ENCODE peak calls at places on chromosomes 4 and X, in ten cellular contexts. C is glomerular endothelial cell, P is A172, B is Right ventricle myocardium superior, T is A549, A is GM10248, Y is hippocampal formation, Q is T-helper 1 cell, I is posterior vena cava, S is breast epithelium. W is an unnamed sample.

GRCh38 chr4:148634476-148634875 is 192.3 kb upstream of the NR3C2 start:
- DNase-seq in C (no peak), P (peak; percentile 68), B (no peak), T (no peak), A (no peak), Y (no peak), Q (no peak), I (no peak), S (no peak), W (no peak)

GRCh38 chrX:19440713-19441112 is 74.6 kb downstream of the MAP3K15 start:
- DNase-seq in C (no peak), P (peak; percentile 67), B (no peak), T (no peak), A (no peak), Y (no peak), Q (no peak), I (no peak), S (no peak), W (no peak)

GRCh38 chrX:109270580-109271484 is 211.1 kb downstream of the GUCY2F start:
- DNase-seq in C (no peak), P (no peak), B (no peak), T (no peak), A (peak; percentile 37), Y (no peak), Q (peak; percentile 20), I (no peak), S (no peak), W (no peak)

GRCh38 chr4:147944670-147945260 is 212.9 kb downstream of the ARHGAP10 start:
- DNase-seq in C (no peak), P (no peak), B (no peak), T (no peak), A (no peak), Y (no peak), Q (no peak), I (no peak), S (no peak), W (no peak)

GRCh38 chr4:164169591-164169990 is 584.3 kb upstream of the SMIM31 start:
- DNase-seq in C (no peak), P (peak; percentile 77), B (no peak), T (no peak), A (no peak), Y (no peak), Q (no peak), I (no peak), S (no peak), W (no peak)

GRCh38 chr4:158450741-158451140 is 70.9 kb upstream of the RXFP1 start:
- DNase-seq in C (no peak), P (no peak), B (no peak), T (no peak), A (no peak), Y (no peak), Q (no peak), I (no peak), S (no peak), W (no peak)

GRCh38 chr4:138646383-138646782 is 369.2 kb upstream of the NOCT start:
- DNase-seq in C (no peak), P (no peak), B (no peak), T (no peak), A (no peak), Y (no peak), Q (no peak), I (no peak), S (no peak), W (no peak)

GRCh38 chrX:17214962-17215361 is 160.0 kb upstream of the NHS start:
- DNase-seq in C (no peak), P (no peak), B (no peak), T (no peak), A (no peak), Y (no peak), Q (no peak), I (no peak), S (no peak), W (no peak)

GRCh38 chr4:62531731-62532130 is 1331.6 kb downstream of the ADGRL3 start:
- DNase-seq in C (no peak), P (no peak), B (no peak), T (no peak), A (no peak), Y (no peak), Q (no peak), I (no peak), S (no peak), W (no peak)

GRCh38 chrX:48911407-48912182 is at the start of gene SLC35A2:
- DNase-seq in C (no peak), P (peak; percentile 74), B (peak; percentile 88), T (peak; percentile 87), A (peak; percentile 77), Y (peak; percentile 52), Q (peak; percentile 87), I (peak; percentile 93), S (peak; percentile 84), W (peak; percentile 67)

GRCh38 chrX:30308263-30309138 is 689 bp downstream of the NR0B1 start:
- DNase-seq in C (no peak), P (no peak), B (no peak), T (peak; percentile 86), A (peak; percentile 7), Y (no peak), Q (no peak), I (peak; percentile 75), S (no peak), W (no peak)

GRCh38 chr4:140158234-140159030 is 4.4 kb upstream of the MAML3 start:
- DNase-seq in C (no peak), P (no peak), B (no peak), T (no peak), A (no peak), Y (no peak), Q (no peak), I (no peak), S (no peak), W (no peak)

GRCh38 chrX:11757729-11758399 is at the start of gene MSL3:
- DNase-seq in C (no peak), P (peak; percentile 41), B (peak; percentile 77), T (peak; percentile 58), A (peak; percentile 75), Y (peak; percentile 36), Q (peak; percentile 45), I (peak; percentile 88), S (peak; percentile 52), W (peak; percentile 54)

GRCh38 chr4:113901994-113902787 is 77.3 kb downstream of the ARSJ start:
- DNase-seq in C (no peak), P (no peak), B (no peak), T (no peak), A (peak; percentile 23), Y (no peak), Q (peak; percentile 25), I (no peak), S (peak; percentile 63), W (no peak)

GRCh38 chr4:102826890-102827673 is at the start of gene UBE2D3:
- DNase-seq in C (no peak), P (peak; percentile 71), B (peak; percentile 95), T (peak; percentile 97), A (peak; percentile 75), Y (peak; percentile 95), Q (peak; percentile 98), I (peak; percentile 99), S (peak; percentile 96), W (peak; percentile 19)

GRCh38 chr4:94169803-94170372 is 37.8 kb upstream of the SMARCAD1 start:
- DNase-seq in C (no peak), P (no peak), B (no peak), T (no peak), A (no peak), Y (no peak), Q (no peak), I (no peak), S (no peak), W (no peak)

GRCh38 chr4:86967061-86967460 is 32.2 kb downstream of the AFF1 start:
- DNase-seq in C (no peak), P (no peak), B (no peak), T (no peak), A (no peak), Y (no peak), Q (no peak), I (no peak), S (no peak), W (no peak)

GRCh38 chrX:30635630-30636029 is 17.6 kb upstream of the GK start:
- DNase-seq in C (no peak), P (no peak), B (no peak), T (no peak), A (peak; percentile 29), Y (no peak), Q (no peak), I (no peak), S (no peak), W (no peak)

GRCh38 chr4:122889726-122890125 is 32.7 kb downstream of the NUDT6 start:
- DNase-seq in C (no peak), P (peak; percentile 59), B (no peak), T (peak; percentile 37), A (no peak), Y (no peak), Q (no peak), I (no peak), S (no peak), W (no peak)

GRCh38 chrX:104347860-104348259 is 93.1 kb upstream of the ESX1 start:
- DNase-seq in C (no peak), P (no peak), B (no peak), T (no peak), A (no peak), Y (no peak), Q (no peak), I (no peak), S (no peak), W (no peak)

GRCh38 chr4:478373-478772 is 20.6 kb downstream of the ZNF721 start:
- DNase-seq in C (no peak), P (peak; percentile 33), B (no peak), T (no peak), A (no peak), Y (no peak), Q (no peak), I (no peak), S (no peak), W (no peak)

GRCh38 chr4:165440415-165440882 is 61.6 kb downstream of the CPE start:
- DNase-seq in C (no peak), P (peak; percentile 76), B (no peak), T (peak; percentile 4), A (no peak), Y (no peak), Q (no peak), I (no peak), S (no peak), W (no peak)

GRCh38 chrX:12153741-12154140 is 15.5 kb downstream of the FRMPD4 start:
- DNase-seq in C (no peak), P (no peak), B (no peak), T (no peak), A (no peak), Y (no peak), Q (no peak), I (no peak), S (no peak), W (no peak)

GRCh38 chr4:185479507-185479971 is 8.0 kb upstream of the CCDC110 start:
- DNase-seq in C (no peak), P (no peak), B (no peak), T (no peak), A (peak; percentile 59), Y (no peak), Q (no peak), I (no peak), S (no peak), W (no peak)

GRCh38 chr4:151530230-151530629 is 121.3 kb downstream of the FHIP1A start:
- DNase-seq in C (no peak), P (no peak), B (no peak), T (no peak), A (no peak), Y (no peak), Q (no peak), I (no peak), S (no peak), W (no peak)

GRCh38 chr4:145984563-145984962 is 45.9 kb upstream of the ZNF827 start:
- DNase-seq in C (no peak), P (no peak), B (no peak), T (no peak), A (no peak), Y (no peak), Q (no peak), I (no peak), S (no peak), W (no peak)

GRCh38 chr4:102501176-102501634 is at the start of gene NFKB1:
- DNase-seq in C (no peak), P (peak; percentile 46), B (peak; percentile 84), T (peak; percentile 76), A (peak; percentile 76), Y (peak; percentile 52), Q (peak; percentile 85), I (peak; percentile 91), S (peak; percentile 60), W (peak; percentile 34)

GRCh38 chr4:145061325-145061920 is 36.6 kb downstream of the ANAPC10 start:
- DNase-seq in C (peak; percentile 48), P (peak; percentile 46), B (no peak), T (peak; percentile 57), A (peak; percentile 22), Y (peak; percentile 76), Q (peak; percentile 40), I (no peak), S (no peak), W (no peak)

W was measured in 8988T.